ENCODE peak calls at places on chromosomes 7 and 10, in five cellular contexts. Y, M, C, T and O are unnamed samples.

GRCh38 chr7:92961966-92962365 is 125.6 kb upstream of the CDK6 start:
- DNase-seq in Y (no peak), M (no peak), C (no peak), T (no peak), O (no peak)

GRCh38 chr7:102288285-102288930 is 1.7 kb downstream of the SH2B2 start:
- DNase-seq in Y (no peak), M (no peak), C (no peak), T (no peak), O (no peak)

GRCh38 chr7:74283858-74284447 is 5.3 kb upstream of the CLIP2 start:
- DNase-seq in Y (no peak), M (no peak), C (no peak), T (no peak), O (no peak)

GRCh38 chr10:77328272-77328816 is 309.3 kb downstream of the KCNMA1 start:
- DNase-seq in Y (no peak), M (no peak), C (no peak), T (no peak), O (no peak)

GRCh38 chr7:149450821-149451220 is 10.0 kb downstream of the ZNF777 start:
- DNase-seq in Y (no peak), M (no peak), C (no peak), T (no peak), O (no peak)

GRCh38 chr10:132058111-132058745 is 7.5 kb upstream of the JAKMIP3 start:
- DNase-seq in Y (peak; percentile 35), M (no peak), C (no peak), T (no peak), O (no peak)

GRCh38 chr10:50622497-50623298 is 1.1 kb downstream of the SGMS1 start:
- DNase-seq in Y (peak; percentile 68), M (peak; percentile 35), C (peak; percentile 72), T (peak; percentile 48), O (no peak)

GRCh38 chr10:110296966-110297365 is 7.8 kb downstream of the SMNDC1 start:
- DNase-seq in Y (no peak), M (no peak), C (no peak), T (no peak), O (no peak)

GRCh38 chr10:86348321-86349210 is 18.0 kb downstream of the GRID1 start:
- DNase-seq in Y (peak; percentile 63), M (no peak), C (peak; percentile 43), T (no peak), O (peak; percentile 44)

GRCh38 chr10:1078668-1079067 is 22.5 kb downstream of the WDR37 start:
- DNase-seq in Y (no peak), M (no peak), C (no peak), T (no peak), O (no peak)

GRCh38 chr7:158828343-158829020 is 827 bp downstream of the ESYT2 start:
- DNase-seq in Y (peak; percentile 81), M (peak; percentile 57), C (peak; percentile 75), T (no peak), O (peak; percentile 47)

DNA sequence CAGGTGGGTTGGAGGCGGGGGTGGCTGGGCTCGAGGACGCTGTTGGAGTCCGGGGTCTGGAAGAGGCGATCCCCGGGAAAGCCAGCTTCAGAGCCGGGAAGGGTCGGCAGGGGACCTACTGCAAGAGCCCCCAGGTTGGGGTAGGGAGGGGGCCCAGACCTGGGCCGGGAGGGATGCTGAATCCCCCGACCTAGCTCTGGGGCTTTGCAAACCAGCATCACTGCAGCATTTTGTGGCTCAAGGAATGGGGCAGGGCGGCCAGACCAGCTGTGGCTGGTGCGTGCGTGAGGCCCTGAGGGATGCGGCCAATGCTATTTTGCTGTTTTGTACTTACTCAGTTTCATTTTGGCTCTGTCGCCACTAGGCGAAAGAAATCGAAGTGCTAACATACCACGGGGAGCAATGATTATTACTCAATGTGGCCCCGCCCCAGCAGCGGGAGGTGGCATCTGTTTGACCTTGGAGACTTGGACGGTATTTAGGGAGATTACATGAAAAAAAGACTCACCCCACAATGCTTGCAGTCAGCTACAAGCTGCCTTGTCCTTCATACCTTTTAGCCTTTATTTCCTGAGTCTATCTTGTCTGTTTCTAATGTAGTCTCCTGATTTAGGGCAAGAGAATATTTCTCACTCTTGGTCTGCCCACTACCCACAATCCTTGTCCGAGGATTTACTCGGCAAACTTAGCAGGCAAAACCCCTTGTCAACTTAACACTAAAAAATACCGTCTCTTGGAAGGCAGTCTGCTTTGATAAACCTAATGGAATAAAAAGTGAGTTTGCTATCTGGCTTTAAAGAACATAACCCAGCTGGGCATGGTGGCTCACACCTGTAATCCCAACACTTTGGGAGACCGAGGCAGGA is 16.2 kb downstream of the HSPB1 start:
- DNase-seq in Y (peak; percentile 83), M (peak; percentile 88), C (peak; percentile 73), T (peak; percentile 91), O (peak; percentile 62)
- TF ChIP-seq CTCF in Y (peak; percentile 40), M (no peak), C (no peak), T (peak; percentile 55), O (no peak)

DNA sequence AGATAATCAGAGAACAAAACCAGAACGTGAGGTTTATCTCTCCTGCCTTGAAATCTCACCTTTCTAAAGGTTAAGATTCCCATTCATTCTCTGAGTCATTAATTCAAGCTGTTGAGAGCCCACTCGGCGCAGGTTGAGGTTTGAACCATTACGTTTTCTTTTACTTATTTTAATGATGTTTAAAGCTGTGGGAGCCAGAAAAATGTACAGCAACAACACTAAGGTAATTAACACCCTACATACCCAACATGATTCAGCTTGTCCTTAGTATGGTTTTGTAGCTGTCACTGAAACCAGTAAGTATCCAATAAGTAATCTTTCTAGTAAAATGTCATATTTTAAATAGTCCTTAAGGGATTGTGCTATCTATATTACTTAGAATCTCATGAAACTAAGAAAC is 153.0 kb upstream of the ANK3 start:
- DNase-seq in Y (no peak), M (no peak), C (no peak), T (no peak), O (no peak)
- TF ChIP-seq CTCF in Y (no peak), M (no peak), C (no peak), T (no peak), O (no peak)

GRCh38 chr10:14656052-14656451 is 118.6 kb downstream of the FAM107B start:
- DNase-seq in Y (no peak), M (no peak), C (no peak), T (no peak), O (no peak)
- TF ChIP-seq CTCF in Y (no peak), M (no peak), C (no peak), T (no peak), O (no peak)

GRCh38 chr7:150961510-150962284 is 16.4 kb downstream of the KCNH2 start:
- DNase-seq in Y (no peak), M (no peak), C (no peak), T (no peak), O (no peak)

GRCh38 chr7:150962285-150962742 is 15.8 kb downstream of the KCNH2 start:
- DNase-seq in Y (no peak), M (no peak), C (no peak), T (no peak), O (no peak)

GRCh38 chr7:150963707-150964559 is 14.2 kb downstream of the KCNH2 start:
- DNase-seq in Y (no peak), M (no peak), C (no peak), T (no peak), O (no peak)

GRCh38 chr7:150964593-150965111 is 13.5 kb downstream of the KCNH2 start:
- DNase-seq in Y (no peak), M (no peak), C (no peak), T (no peak), O (no peak)

GRCh38 chr7:150962743-150963399 is 15.2 kb downstream of the KCNH2 start:
- DNase-seq in Y (no peak), M (no peak), C (peak; percentile 66), T (no peak), O (no peak)
- TF ChIP-seq CTCF in Y (peak; percentile 86), M (no peak), C (peak; percentile 88), T (peak; percentile 98), O (peak; percentile 70)